ENCODE peak calls at places on chromosomes 3 and 15, in ten cellular contexts. One of them, this sample, is unnamed.

GRCh38 chr3:175731543-175731942 is 872.4 kb downstream of the NAALADL2 start:
- DNase-seq in uterus: no peak
- DNase-seq in heart left ventricle: no peak
- DNase-seq in breast epithelium: no peak
- DNase-seq in neural progenitor cell: no peak
- DNase-seq in left ventricle myocardium inferior: no peak
- DNase-seq in kidney: no peak
- DNase-seq in right atrium auricular region: no peak
- DNase-seq in AG04450: no peak
- DNase-seq in PC-3: no peak
- DNase-seq in this sample: no peak

GRCh38 chr3:125662675-125663074 is 67.4 kb upstream of the OSBPL11 start:
- DNase-seq in uterus: no peak
- DNase-seq in heart left ventricle: no peak
- DNase-seq in breast epithelium: no peak
- DNase-seq in neural progenitor cell: no peak
- DNase-seq in left ventricle myocardium inferior: no peak
- DNase-seq in kidney: no peak
- DNase-seq in right atrium auricular region: no peak
- DNase-seq in AG04450: no peak
- DNase-seq in PC-3: no peak
- DNase-seq in this sample: no peak

GRCh38 chr3:44555753-44556152 is 760 bp downstream of the ZKSCAN7 start:
- DNase-seq in uterus: no peak
- DNase-seq in heart left ventricle: no peak
- DNase-seq in breast epithelium: no peak
- DNase-seq in neural progenitor cell: no peak
- DNase-seq in left ventricle myocardium inferior: no peak
- DNase-seq in kidney: no peak
- DNase-seq in right atrium auricular region: no peak
- DNase-seq in AG04450: no peak
- DNase-seq in PC-3: no peak
- DNase-seq in this sample: no peak

GRCh38 chr15:66943456-66944095 is 121.8 kb upstream of the SMAD3 start:
- DNase-seq in uterus: no peak
- DNase-seq in heart left ventricle: no peak
- DNase-seq in breast epithelium: no peak
- DNase-seq in neural progenitor cell: peak
- DNase-seq in left ventricle myocardium inferior: no peak
- DNase-seq in kidney: no peak
- DNase-seq in right atrium auricular region: no peak
- DNase-seq in AG04450: no peak
- DNase-seq in PC-3: no peak
- DNase-seq in this sample: peak

GRCh38 chr3:52084954-52085730 is 28.8 kb upstream of the DUSP7 start:
- DNase-seq in uterus: no peak
- DNase-seq in heart left ventricle: peak
- DNase-seq in breast epithelium: no peak
- DNase-seq in neural progenitor cell: no peak
- DNase-seq in left ventricle myocardium inferior: no peak
- DNase-seq in kidney: peak
- DNase-seq in right atrium auricular region: no peak
- DNase-seq in AG04450: no peak
- DNase-seq in PC-3: no peak
- DNase-seq in this sample: no peak

GRCh38 chr3:139312959-139313358 is 30.9 kb upstream of the MRPS22 start:
- DNase-seq in uterus: no peak
- DNase-seq in heart left ventricle: no peak
- DNase-seq in breast epithelium: no peak
- DNase-seq in neural progenitor cell: no peak
- DNase-seq in left ventricle myocardium inferior: no peak
- DNase-seq in kidney: no peak
- DNase-seq in right atrium auricular region: no peak
- DNase-seq in AG04450: no peak
- DNase-seq in PC-3: peak
- DNase-seq in this sample: no peak

GRCh38 chr3:64909757-64910475 is 222.1 kb upstream of the ADAMTS9 start:
- DNase-seq in uterus: no peak
- DNase-seq in heart left ventricle: no peak
- DNase-seq in breast epithelium: no peak
- DNase-seq in neural progenitor cell: peak
- DNase-seq in left ventricle myocardium inferior: no peak
- DNase-seq in kidney: no peak
- DNase-seq in right atrium auricular region: no peak
- DNase-seq in AG04450: no peak
- DNase-seq in PC-3: no peak
- DNase-seq in this sample: no peak

GRCh38 chr15:68298336-68298735 is 20.8 kb downstream of the FEM1B start:
- DNase-seq in uterus: no peak
- DNase-seq in heart left ventricle: no peak
- DNase-seq in breast epithelium: no peak
- DNase-seq in neural progenitor cell: no peak
- DNase-seq in left ventricle myocardium inferior: no peak
- DNase-seq in kidney: no peak
- DNase-seq in right atrium auricular region: peak
- DNase-seq in AG04450: no peak
- DNase-seq in PC-3: no peak
- DNase-seq in this sample: peak

GRCh38 chr3:39290255-39290654 is 10.4 kb upstream of the CX3CR1 start:
- DNase-seq in uterus: no peak
- DNase-seq in heart left ventricle: no peak
- DNase-seq in breast epithelium: no peak
- DNase-seq in neural progenitor cell: no peak
- DNase-seq in left ventricle myocardium inferior: no peak
- DNase-seq in kidney: no peak
- DNase-seq in right atrium auricular region: no peak
- DNase-seq in AG04450: no peak
- DNase-seq in PC-3: no peak
- DNase-seq in this sample: no peak

GRCh38 chr3:79005084-79005483 is 762.7 kb downstream of the ROBO1 start:
- DNase-seq in uterus: no peak
- DNase-seq in heart left ventricle: no peak
- DNase-seq in breast epithelium: no peak
- DNase-seq in neural progenitor cell: no peak
- DNase-seq in left ventricle myocardium inferior: no peak
- DNase-seq in kidney: no peak
- DNase-seq in right atrium auricular region: no peak
- DNase-seq in AG04450: no peak
- DNase-seq in PC-3: no peak
- DNase-seq in this sample: no peak

GRCh38 chr3:164113406-164114332 is 964.6 kb downstream of the SI start:
- DNase-seq in uterus: no peak
- DNase-seq in heart left ventricle: no peak
- DNase-seq in breast epithelium: no peak
- DNase-seq in neural progenitor cell: no peak
- DNase-seq in left ventricle myocardium inferior: no peak
- DNase-seq in kidney: peak
- DNase-seq in right atrium auricular region: no peak
- DNase-seq in AG04450: no peak
- DNase-seq in PC-3: no peak
- DNase-seq in this sample: no peak

GRCh38 chr3:100912976-100913375 is 80.2 kb downstream of the ABI3BP start:
- DNase-seq in uterus: no peak
- DNase-seq in heart left ventricle: peak
- DNase-seq in breast epithelium: no peak
- DNase-seq in neural progenitor cell: no peak
- DNase-seq in left ventricle myocardium inferior: no peak
- DNase-seq in kidney: no peak
- DNase-seq in right atrium auricular region: no peak
- DNase-seq in AG04450: no peak
- DNase-seq in PC-3: peak
- DNase-seq in this sample: no peak

GRCh38 chr15:91853968-91854943 is 748 bp downstream of the SLCO3A1 start:
- DNase-seq in uterus: peak
- DNase-seq in heart left ventricle: peak
- DNase-seq in breast epithelium: peak
- DNase-seq in neural progenitor cell: peak
- DNase-seq in left ventricle myocardium inferior: peak
- DNase-seq in kidney: peak
- DNase-seq in right atrium auricular region: no peak
- DNase-seq in AG04450: no peak
- DNase-seq in PC-3: no peak
- DNase-seq in this sample: peak

GRCh38 chr3:37074178-37074577 is 80.9 kb downstream of the MLH1 start:
- DNase-seq in uterus: no peak
- DNase-seq in heart left ventricle: no peak
- DNase-seq in breast epithelium: no peak
- DNase-seq in neural progenitor cell: no peak
- DNase-seq in left ventricle myocardium inferior: no peak
- DNase-seq in kidney: no peak
- DNase-seq in right atrium auricular region: no peak
- DNase-seq in AG04450: peak
- DNase-seq in PC-3: peak
- DNase-seq in this sample: no peak
- H3K27ac ChIP-seq in uterus: peak
- H3K27ac ChIP-seq in heart left ventricle: no peak
- H3K27ac ChIP-seq in breast epithelium: no peak
- H3K27ac ChIP-seq in neural progenitor cell: no peak
- H3K27ac ChIP-seq in left ventricle myocardium inferior: no peak
- H3K27ac ChIP-seq in kidney: no peak
- H3K27ac ChIP-seq in right atrium auricular region: no peak
- H3K27ac ChIP-seq in AG04450: no peak
- H3K27ac ChIP-seq in PC-3: no peak
- H3K27ac ChIP-seq in this sample: peak

GRCh38 chr15:76904461-76905012 is 603 bp downstream of the SCAPER start:
- DNase-seq in uterus: no peak
- DNase-seq in heart left ventricle: no peak
- DNase-seq in breast epithelium: peak
- DNase-seq in neural progenitor cell: peak
- DNase-seq in left ventricle myocardium inferior: no peak
- DNase-seq in kidney: no peak
- DNase-seq in right atrium auricular region: no peak
- DNase-seq in AG04450: no peak
- DNase-seq in PC-3: peak
- DNase-seq in this sample: no peak

GRCh38 chr15:76905013-76905839 is at the start of gene SCAPER:
- DNase-seq in uterus: peak
- DNase-seq in heart left ventricle: peak
- DNase-seq in breast epithelium: peak
- DNase-seq in neural progenitor cell: peak
- DNase-seq in left ventricle myocardium inferior: peak
- DNase-seq in kidney: peak
- DNase-seq in right atrium auricular region: peak
- DNase-seq in AG04450: peak
- DNase-seq in PC-3: peak
- DNase-seq in this sample: peak

GRCh38 chr15:76905855-76906254 is 715 bp upstream of the SCAPER start:
- DNase-seq in uterus: no peak
- DNase-seq in heart left ventricle: no peak
- DNase-seq in breast epithelium: no peak
- DNase-seq in neural progenitor cell: no peak
- DNase-seq in left ventricle myocardium inferior: no peak
- DNase-seq in kidney: no peak
- DNase-seq in right atrium auricular region: no peak
- DNase-seq in AG04450: no peak
- DNase-seq in PC-3: no peak
- DNase-seq in this sample: no peak

GRCh38 chr15:76901965-76902364 is 3.2 kb downstream of the SCAPER start:
- DNase-seq in uterus: no peak
- DNase-seq in heart left ventricle: no peak
- DNase-seq in breast epithelium: no peak
- DNase-seq in neural progenitor cell: no peak
- DNase-seq in left ventricle myocardium inferior: no peak
- DNase-seq in kidney: no peak
- DNase-seq in right atrium auricular region: no peak
- DNase-seq in AG04450: no peak
- DNase-seq in PC-3: no peak
- DNase-seq in this sample: no peak

GRCh38 chr15:76903251-76903681 is 1.9 kb downstream of the SCAPER start:
- DNase-seq in uterus: no peak
- DNase-seq in heart left ventricle: no peak
- DNase-seq in breast epithelium: no peak
- DNase-seq in neural progenitor cell: peak
- DNase-seq in left ventricle myocardium inferior: no peak
- DNase-seq in kidney: no peak
- DNase-seq in right atrium auricular region: no peak
- DNase-seq in AG04450: peak
- DNase-seq in PC-3: peak
- DNase-seq in this sample: no peak
- H3K4me3 ChIP-seq in uterus: no peak
- H3K4me3 ChIP-seq in heart left ventricle: no peak
- H3K4me3 ChIP-seq in breast epithelium: no peak
- H3K4me3 ChIP-seq in neural progenitor cell: peak
- H3K4me3 ChIP-seq in left ventricle myocardium inferior: peak
- H3K4me3 ChIP-seq in kidney: peak
- H3K4me3 ChIP-seq in right atrium auricular region: no peak
- H3K4me3 ChIP-seq in AG04450: no peak
- H3K4me3 ChIP-seq in PC-3: no peak
- H3K4me3 ChIP-seq in this sample: no peak

GRCh38 chr15:32042269-32042996 is 12.1 kb downstream of the CHRNA7 start:
- DNase-seq in uterus: no peak
- DNase-seq in heart left ventricle: no peak
- DNase-seq in breast epithelium: no peak
- DNase-seq in neural progenitor cell: no peak
- DNase-seq in left ventricle myocardium inferior: no peak
- DNase-seq in kidney: no peak
- DNase-seq in right atrium auricular region: no peak
- DNase-seq in AG04450: no peak
- DNase-seq in PC-3: peak
- DNase-seq in this sample: no peak
- TF ChIP-seq CTCF in uterus: no peak
- TF ChIP-seq CTCF in heart left ventricle: no peak
- TF ChIP-seq CTCF in breast epithelium: peak
- TF ChIP-seq CTCF in neural progenitor cell: no peak
- TF ChIP-seq CTCF in left ventricle myocardium inferior: peak
- TF ChIP-seq CTCF in kidney: no peak
- TF ChIP-seq CTCF in right atrium auricular region: no peak
- TF ChIP-seq CTCF in AG04450: no peak
- TF ChIP-seq CTCF in PC-3: no peak
- TF ChIP-seq CTCF in this sample: no peak

GRCh38 chr3:113251817-113252216 is 40.5 kb downstream of the BOC start:
- DNase-seq in uterus: no peak
- DNase-seq in heart left ventricle: no peak
- DNase-seq in breast epithelium: no peak
- DNase-seq in neural progenitor cell: no peak
- DNase-seq in left ventricle myocardium inferior: no peak
- DNase-seq in kidney: no peak
- DNase-seq in right atrium auricular region: no peak
- DNase-seq in AG04450: no peak
- DNase-seq in PC-3: no peak
- DNase-seq in this sample: no peak

GRCh38 chr3:113255854-113256615 is 44.7 kb downstream of the BOC start:
- DNase-seq in uterus: no peak
- DNase-seq in heart left ventricle: no peak
- DNase-seq in breast epithelium: no peak
- DNase-seq in neural progenitor cell: no peak
- DNase-seq in left ventricle myocardium inferior: no peak
- DNase-seq in kidney: no peak
- DNase-seq in right atrium auricular region: no peak
- DNase-seq in AG04450: no peak
- DNase-seq in PC-3: no peak
- DNase-seq in this sample: no peak

GRCh38 chr3:113255100-113255853 is 43.9 kb downstream of the BOC start:
- DNase-seq in uterus: no peak
- DNase-seq in heart left ventricle: no peak
- DNase-seq in breast epithelium: no peak
- DNase-seq in neural progenitor cell: no peak
- DNase-seq in left ventricle myocardium inferior: no peak
- DNase-seq in kidney: no peak
- DNase-seq in right atrium auricular region: no peak
- DNase-seq in AG04450: no peak
- DNase-seq in PC-3: peak
- DNase-seq in this sample: no peak

GRCh38 chr3:113252553-113252952 is 41.2 kb downstream of the BOC start:
- DNase-seq in uterus: no peak
- DNase-seq in heart left ventricle: no peak
- DNase-seq in breast epithelium: no peak
- DNase-seq in neural progenitor cell: no peak
- DNase-seq in left ventricle myocardium inferior: no peak
- DNase-seq in kidney: no peak
- DNase-seq in right atrium auricular region: no peak
- DNase-seq in AG04450: no peak
- DNase-seq in PC-3: no peak
- DNase-seq in this sample: no peak

GRCh38 chr3:113254171-113254947 is 43.0 kb downstream of the BOC start:
- DNase-seq in uterus: peak
- DNase-seq in heart left ventricle: no peak
- DNase-seq in breast epithelium: no peak
- DNase-seq in neural progenitor cell: peak
- DNase-seq in left ventricle myocardium inferior: no peak
- DNase-seq in kidney: no peak
- DNase-seq in right atrium auricular region: no peak
- DNase-seq in AG04450: no peak
- DNase-seq in PC-3: no peak
- DNase-seq in this sample: no peak
- H3K27ac ChIP-seq in uterus: peak
- H3K27ac ChIP-seq in heart left ventricle: peak
- H3K27ac ChIP-seq in breast epithelium: peak
- H3K27ac ChIP-seq in neural progenitor cell: peak
- H3K27ac ChIP-seq in left ventricle myocardium inferior: peak
- H3K27ac ChIP-seq in kidney: no peak
- H3K27ac ChIP-seq in right atrium auricular region: peak
- H3K27ac ChIP-seq in AG04450: no peak
- H3K27ac ChIP-seq in PC-3: no peak
- H3K27ac ChIP-seq in this sample: no peak